ENCODE peak calls at places on chromosomes 1 and 21, in five cellular contexts. V is GM13977, X is uterus, E is pancreas, Z is endodermal cell. C is an unnamed sample.

GRCh38 chr1:6582370-6582769 is 2.6 kb downstream of the ZBTB48 start:
- DNase-seq in V (no peak), X (no peak), E (peak), Z (no peak), C (peak)

GRCh38 chr1:240189386-240189989 is 97.8 kb downstream of the FMN2 start:
- DNase-seq in Z (peak), X (no peak), V (peak), E (no peak), C (peak)

GRCh38 chr1:85048296-85049064 is at the start of gene MCOLN3:
- DNase-seq in V (peak), Z (peak), X (peak), E (peak), C (peak)

GRCh38 chr1:38246955-38247952 is 200.7 kb upstream of the POU3F1 start:
- DNase-seq in X (peak), E (no peak), V (no peak), Z (no peak), C (no peak)

GRCh38 chr1:41645062-41645461 is 160.6 kb upstream of the EDN2 start:
- DNase-seq in X (no peak), V (no peak), E (no peak), Z (peak), C (no peak)

GRCh38 chr1:12712091-12712490 is 3.8 kb upstream of the AADACL3 start:
- DNase-seq in E (no peak), V (no peak), X (no peak), Z (peak), C (no peak)

GRCh38 chr1:157240495-157241184 is 102.4 kb upstream of the ETV3 start:
- DNase-seq in Z (peak), X (no peak), E (peak), V (no peak), C (no peak)

GRCh38 chr1:202405928-202406327 is 57.4 kb downstream of the PPP1R12B start:
- DNase-seq in X (no peak), V (no peak), Z (no peak), E (no peak), C (no peak)

GRCh38 chr1:43858324-43858723 is 75.3 kb upstream of the ARTN start:
- DNase-seq in X (peak), E (no peak), V (no peak), Z (peak), C (no peak)

GRCh38 chr1:185896863-185897262 is 162.7 kb downstream of the HMCN1 start:
- DNase-seq in X (no peak), V (no peak), Z (no peak), E (no peak), C (no peak)

GRCh38 chr1:153190373-153190772 is 12.9 kb upstream of the LELP1 start:
- DNase-seq in E (no peak), X (no peak), Z (no peak), V (no peak), C (peak)
- TF ChIP-seq CTCF in E (peak), X (no peak), Z (peak), V (peak), C (peak)

GRCh38 chr21:36929622-36930021 is 36.8 kb downstream of the HLCS start:
- DNase-seq in E (peak), V (no peak), X (no peak), Z (no peak), C (no peak)
- TF ChIP-seq CTCF in E (no peak), V (no peak), X (no peak), Z (peak), C (no peak)

GRCh38 chr1:228074954-228075730 is 7.4 kb upstream of the ARF1 start:
- DNase-seq in Z (peak), V (no peak), X (no peak), E (no peak), C (no peak)
- TF ChIP-seq CTCF in Z (no peak), V (no peak), X (no peak), E (no peak), C (no peak)

GRCh38 chr1:91619881-91620280 is 119.2 kb downstream of the CDC7 start:
- DNase-seq in Z (no peak), E (no peak), X (no peak), V (no peak), C (no peak)

GRCh38 chr1:91613594-91613993 is 112.9 kb downstream of the CDC7 start:
- DNase-seq in V (no peak), X (no peak), E (no peak), Z (no peak), C (no peak)

GRCh38 chr1:91621907-91622306 is 121.3 kb downstream of the CDC7 start:
- DNase-seq in X (no peak), Z (no peak), V (no peak), E (no peak), C (no peak)

GRCh38 chr1:91621360-91621759 is 120.7 kb downstream of the CDC7 start:
- DNase-seq in Z (no peak), X (no peak), V (no peak), E (no peak), C (no peak)

GRCh38 chr1:91617242-91617837 is 116.7 kb downstream of the CDC7 start:
- DNase-seq in V (no peak), Z (peak), X (peak), E (peak), C (peak)
- TF ChIP-seq CTCF in V (peak), Z (peak), X (peak), E (peak), C (no peak)

GRCh38 chr1:151242442-151242841 is 12.1 kb upstream of the PSMD4 start:
- DNase-seq in X (no peak), Z (no peak), E (no peak), V (no peak), C (no peak)
- TF ChIP-seq CTCF in X (no peak), Z (no peak), E (no peak), V (no peak), C (no peak)

GRCh38 chr1:117289316-117289715 is 77.9 kb upstream of the MAN1A2 start:
- DNase-seq in Z (no peak), E (no peak), X (no peak), V (no peak), C (no peak)

GRCh38 chr1:117286562-117286961 is 75.8 kb upstream of the VTCN1 start:
- DNase-seq in X (no peak), Z (no peak), E (no peak), V (no peak), C (no peak)

GRCh38 chr1:117284408-117285215 is 73.9 kb upstream of the VTCN1 start:
- DNase-seq in Z (peak), E (no peak), V (no peak), X (no peak), C (peak)
- TF ChIP-seq CTCF in Z (peak), E (peak), V (peak), X (peak), C (no peak)

GRCh38 chr1:234089396-234089795 is 184.9 kb downstream of the SLC35F3 start:
- DNase-seq in X (no peak), Z (peak), V (no peak), E (no peak), C (no peak)
- TF ChIP-seq CTCF in X (no peak), Z (peak), V (peak), E (no peak), C (no peak)

DNA sequence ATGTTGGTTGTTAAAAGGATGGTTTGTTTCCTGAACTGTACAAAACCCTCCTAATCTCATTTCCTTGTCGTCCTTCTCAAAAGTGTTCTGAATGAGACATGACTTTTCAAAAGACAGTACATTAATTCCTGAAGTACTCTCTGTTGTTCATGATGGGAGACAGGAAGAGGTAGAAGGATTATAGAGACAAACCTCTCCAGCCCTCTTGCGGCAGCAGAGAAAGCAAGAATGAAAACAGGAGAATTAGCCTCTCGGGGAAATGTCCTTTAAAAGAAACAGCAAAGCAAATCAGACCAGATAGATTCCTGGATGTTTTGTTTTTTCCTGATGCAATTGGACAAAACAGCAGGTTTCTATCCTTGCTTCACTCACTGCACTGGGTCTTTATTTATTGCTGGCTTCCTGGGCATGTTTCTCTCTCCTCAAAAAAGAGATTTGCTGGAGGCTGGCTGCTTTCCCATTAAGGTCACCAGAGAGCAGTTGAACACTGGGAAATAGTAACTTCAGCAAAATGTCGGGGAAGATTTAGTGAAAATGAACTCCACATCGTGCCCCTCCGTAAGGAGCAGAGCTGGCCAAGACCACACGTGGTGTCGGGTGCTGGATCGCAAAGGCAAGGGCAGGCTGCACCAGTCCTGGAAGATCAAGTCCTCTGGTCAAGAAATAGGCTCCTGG is 145.8 kb upstream of the SYT6 start:
- DNase-seq in Z (no peak), E (no peak), X (peak), V (no peak), C (no peak)
- TF ChIP-seq CTCF in Z (no peak), E (no peak), X (peak), V (no peak), C (no peak)

DNA sequence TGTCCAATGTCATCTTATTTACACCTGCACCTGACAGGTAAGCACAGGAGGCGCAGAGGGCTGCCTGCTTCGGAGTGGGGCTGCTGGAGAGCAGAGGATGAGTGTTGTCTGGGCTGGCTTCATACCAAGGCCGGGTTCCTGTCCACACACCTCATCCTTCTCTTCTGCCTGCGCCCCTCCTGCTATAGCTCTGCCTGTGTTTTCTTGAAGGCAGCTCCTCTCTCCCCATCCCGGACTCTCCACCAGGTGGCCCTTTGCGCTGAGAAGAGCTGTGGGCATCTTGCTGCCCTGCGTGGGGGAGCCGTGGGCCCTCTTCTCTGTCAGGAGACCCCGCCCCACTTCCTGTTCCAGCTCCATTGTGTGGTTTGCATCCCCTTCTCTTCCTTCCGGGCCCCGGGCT is 35.0 kb downstream of the ARHGEF10L start:
- DNase-seq in X (no peak), Z (peak), E (no peak), V (no peak), C (no peak)
- TF ChIP-seq CTCF in X (peak), Z (peak), E (no peak), V (peak), C (no peak)

GRCh38 chr1:45687753-45688737 is at the start of gene TMEM69:
- DNase-seq in X (peak), Z (peak), E (peak), V (peak), C (peak)
- TF ChIP-seq CTCF in X (no peak), Z (peak), E (peak), V (no peak), C (no peak)